ENCODE peak calls at places on chromosomes 2 and 18, in ten cellular contexts. One of them, this sample, is unnamed.

GRCh38 chr18:49608366-49608747 is 46.5 kb downstream of the LIPG start:
- DNase-seq in breast epithelium: no peak
- DNase-seq in kidney epithelial cell: no peak
- DNase-seq in psoas muscle: no peak
- DNase-seq in heart right ventricle: no peak
- DNase-seq in tibial artery: no peak
- DNase-seq in colonic mucosa: no peak
- DNase-seq in vagina: no peak
- DNase-seq in ovary: no peak
- DNase-seq in fibroblast of pulmonary artery: no peak
- DNase-seq in this sample: no peak

GRCh38 chr2:25306767-25307368 is 34.9 kb downstream of the DNMT3A start:
- DNase-seq in tibial artery: no peak
- DNase-seq in colonic mucosa: no peak
- DNase-seq in ovary: no peak
- DNase-seq in fibroblast of pulmonary artery: no peak
- DNase-seq in heart right ventricle: peak
- DNase-seq in breast epithelium: no peak
- DNase-seq in psoas muscle: peak
- DNase-seq in vagina: no peak
- DNase-seq in kidney epithelial cell: no peak
- DNase-seq in this sample: no peak

GRCh38 chr18:6962571-6963451 is 154.8 kb downstream of the LAMA1 start:
- DNase-seq in heart right ventricle: no peak
- DNase-seq in kidney epithelial cell: no peak
- DNase-seq in breast epithelium: no peak
- DNase-seq in vagina: no peak
- DNase-seq in ovary: no peak
- DNase-seq in psoas muscle: no peak
- DNase-seq in tibial artery: no peak
- DNase-seq in colonic mucosa: no peak
- DNase-seq in fibroblast of pulmonary artery: no peak
- DNase-seq in this sample: no peak

GRCh38 chr2:103401621-103402020 is 639.8 kb downstream of the TMEM182 start:
- DNase-seq in ovary: no peak
- DNase-seq in kidney epithelial cell: peak
- DNase-seq in vagina: no peak
- DNase-seq in colonic mucosa: no peak
- DNase-seq in tibial artery: no peak
- DNase-seq in breast epithelium: no peak
- DNase-seq in psoas muscle: no peak
- DNase-seq in fibroblast of pulmonary artery: peak
- DNase-seq in heart right ventricle: peak
- DNase-seq in this sample: no peak

GRCh38 chr2:121282800-121283382 is 2.1 kb downstream of the TFCP2L1 start:
- DNase-seq in fibroblast of pulmonary artery: no peak
- DNase-seq in tibial artery: no peak
- DNase-seq in kidney epithelial cell: no peak
- DNase-seq in colonic mucosa: peak
- DNase-seq in breast epithelium: no peak
- DNase-seq in vagina: no peak
- DNase-seq in psoas muscle: no peak
- DNase-seq in ovary: no peak
- DNase-seq in heart right ventricle: no peak
- DNase-seq in this sample: no peak

GRCh38 chr2:85134255-85135065 is 1.3 kb downstream of the TCF7L1 start:
- DNase-seq in psoas muscle: peak
- DNase-seq in kidney epithelial cell: no peak
- DNase-seq in ovary: peak
- DNase-seq in fibroblast of pulmonary artery: peak
- DNase-seq in breast epithelium: no peak
- DNase-seq in heart right ventricle: peak
- DNase-seq in tibial artery: peak
- DNase-seq in colonic mucosa: peak
- DNase-seq in vagina: no peak
- DNase-seq in this sample: no peak

GRCh38 chr2:1544478-1545069 is 131.3 kb downstream of the TPO start:
- DNase-seq in colonic mucosa: no peak
- DNase-seq in psoas muscle: no peak
- DNase-seq in fibroblast of pulmonary artery: peak
- DNase-seq in vagina: no peak
- DNase-seq in heart right ventricle: no peak
- DNase-seq in breast epithelium: no peak
- DNase-seq in ovary: no peak
- DNase-seq in kidney epithelial cell: no peak
- DNase-seq in tibial artery: no peak
- DNase-seq in this sample: no peak

GRCh38 chr2:226733927-226734564 is 65.6 kb downstream of the IRS1 start:
- DNase-seq in psoas muscle: no peak
- DNase-seq in heart right ventricle: no peak
- DNase-seq in kidney epithelial cell: no peak
- DNase-seq in breast epithelium: no peak
- DNase-seq in fibroblast of pulmonary artery: peak
- DNase-seq in vagina: no peak
- DNase-seq in tibial artery: no peak
- DNase-seq in ovary: no peak
- DNase-seq in colonic mucosa: no peak
- DNase-seq in this sample: no peak

GRCh38 chr18:73852789-73853188 is 294.8 kb downstream of the FBXO15 start:
- DNase-seq in psoas muscle: no peak
- DNase-seq in ovary: no peak
- DNase-seq in fibroblast of pulmonary artery: no peak
- DNase-seq in kidney epithelial cell: no peak
- DNase-seq in breast epithelium: no peak
- DNase-seq in colonic mucosa: no peak
- DNase-seq in heart right ventricle: no peak
- DNase-seq in vagina: no peak
- DNase-seq in tibial artery: no peak
- DNase-seq in this sample: no peak
- TF ChIP-seq CTCF in psoas muscle: no peak
- TF ChIP-seq CTCF in ovary: no peak
- TF ChIP-seq CTCF in fibroblast of pulmonary artery: no peak
- TF ChIP-seq CTCF in kidney epithelial cell: no peak
- TF ChIP-seq CTCF in breast epithelium: no peak
- TF ChIP-seq CTCF in colonic mucosa: no peak
- TF ChIP-seq CTCF in heart right ventricle: no peak
- TF ChIP-seq CTCF in vagina: no peak
- TF ChIP-seq CTCF in tibial artery: no peak
- TF ChIP-seq CTCF in this sample: no peak

DNA sequence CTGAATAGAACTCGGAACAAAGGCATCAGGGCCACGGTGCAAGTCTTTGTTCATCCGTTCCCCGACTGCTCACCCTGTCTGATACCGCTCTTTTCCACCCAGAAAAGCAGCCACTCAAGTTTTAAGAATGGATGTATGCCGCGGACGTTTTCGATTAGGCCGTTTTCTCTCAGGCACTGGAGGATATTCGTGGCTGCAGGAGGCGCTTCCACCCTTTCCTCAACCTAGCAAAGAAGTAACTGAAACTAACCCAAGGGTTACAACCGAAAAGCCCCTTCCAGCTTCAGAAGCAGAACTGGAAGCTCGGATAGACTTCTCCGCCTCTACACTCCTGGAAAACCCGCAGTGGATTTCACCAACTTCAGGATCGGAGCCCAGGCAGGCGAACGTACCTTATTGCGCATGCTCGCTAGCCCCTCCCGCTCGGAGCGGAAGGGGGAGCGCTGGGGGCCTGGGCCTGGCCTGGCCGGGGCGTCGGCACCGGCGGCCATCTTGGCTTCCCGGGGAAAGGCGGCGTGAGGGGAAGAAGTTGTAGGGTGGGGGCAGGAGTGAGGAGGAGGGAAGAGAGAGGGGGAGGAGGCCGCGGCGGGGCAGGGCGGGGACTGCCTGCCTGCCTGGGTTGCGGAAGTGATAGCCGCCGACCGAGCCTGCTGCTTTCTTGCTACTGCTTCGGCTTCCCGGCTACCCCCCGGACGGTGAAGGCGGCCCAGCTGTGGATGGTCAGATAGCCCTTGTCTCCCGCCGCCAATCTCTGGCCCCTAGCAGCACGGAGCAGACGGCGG is at the start of gene ACTR3:
- DNase-seq in tibial artery: peak
- DNase-seq in fibroblast of pulmonary artery: peak
- DNase-seq in colonic mucosa: peak
- DNase-seq in psoas muscle: peak
- DNase-seq in heart right ventricle: peak
- DNase-seq in breast epithelium: peak
- DNase-seq in ovary: peak
- DNase-seq in kidney epithelial cell: peak
- DNase-seq in vagina: peak
- DNase-seq in this sample: peak
- TF ChIP-seq CTCF in tibial artery: no peak
- TF ChIP-seq CTCF in fibroblast of pulmonary artery: peak
- TF ChIP-seq CTCF in colonic mucosa: no peak
- TF ChIP-seq CTCF in psoas muscle: no peak
- TF ChIP-seq CTCF in heart right ventricle: no peak
- TF ChIP-seq CTCF in breast epithelium: no peak
- TF ChIP-seq CTCF in ovary: no peak
- TF ChIP-seq CTCF in kidney epithelial cell: no peak
- TF ChIP-seq CTCF in vagina: no peak
- TF ChIP-seq CTCF in this sample: no peak

GRCh38 chr2:26562811-26563645 is 78.1 kb downstream of the CIB4 start:
- DNase-seq in psoas muscle: peak
- DNase-seq in heart right ventricle: peak
- DNase-seq in kidney epithelial cell: peak
- DNase-seq in fibroblast of pulmonary artery: peak
- DNase-seq in breast epithelium: peak
- DNase-seq in vagina: no peak
- DNase-seq in colonic mucosa: peak
- DNase-seq in tibial artery: peak
- DNase-seq in ovary: no peak
- DNase-seq in this sample: no peak
- TF ChIP-seq CTCF in psoas muscle: no peak
- TF ChIP-seq CTCF in heart right ventricle: no peak
- TF ChIP-seq CTCF in kidney epithelial cell: no peak
- TF ChIP-seq CTCF in fibroblast of pulmonary artery: no peak
- TF ChIP-seq CTCF in breast epithelium: no peak
- TF ChIP-seq CTCF in vagina: no peak
- TF ChIP-seq CTCF in colonic mucosa: no peak
- TF ChIP-seq CTCF in tibial artery: no peak
- TF ChIP-seq CTCF in ovary: no peak
- TF ChIP-seq CTCF in this sample: no peak

GRCh38 chr2:202377308-202377736 is 1.2 kb downstream of the BMPR2 start:
- DNase-seq in heart right ventricle: peak
- DNase-seq in tibial artery: peak
- DNase-seq in kidney epithelial cell: no peak
- DNase-seq in fibroblast of pulmonary artery: no peak
- DNase-seq in vagina: no peak
- DNase-seq in colonic mucosa: peak
- DNase-seq in ovary: peak
- DNase-seq in psoas muscle: peak
- DNase-seq in breast epithelium: no peak
- DNase-seq in this sample: no peak

GRCh38 chr2:202375006-202375610 is 1.0 kb upstream of the BMPR2 start:
- DNase-seq in colonic mucosa: peak
- DNase-seq in psoas muscle: peak
- DNase-seq in heart right ventricle: peak
- DNase-seq in fibroblast of pulmonary artery: peak
- DNase-seq in kidney epithelial cell: no peak
- DNase-seq in ovary: peak
- DNase-seq in tibial artery: peak
- DNase-seq in breast epithelium: peak
- DNase-seq in vagina: no peak
- DNase-seq in this sample: peak

GRCh38 chr2:202375611-202376408 is at the start of gene BMPR2:
- DNase-seq in fibroblast of pulmonary artery: peak
- DNase-seq in breast epithelium: peak
- DNase-seq in colonic mucosa: peak
- DNase-seq in tibial artery: peak
- DNase-seq in psoas muscle: peak
- DNase-seq in heart right ventricle: peak
- DNase-seq in vagina: peak
- DNase-seq in ovary: peak
- DNase-seq in kidney epithelial cell: peak
- DNase-seq in this sample: peak

GRCh38 chr2:202376460-202377307 is 557 bp downstream of the BMPR2 start:
- DNase-seq in breast epithelium: peak
- DNase-seq in colonic mucosa: peak
- DNase-seq in tibial artery: peak
- DNase-seq in ovary: peak
- DNase-seq in fibroblast of pulmonary artery: peak
- DNase-seq in vagina: peak
- DNase-seq in heart right ventricle: peak
- DNase-seq in psoas muscle: peak
- DNase-seq in kidney epithelial cell: no peak
- DNase-seq in this sample: no peak

GRCh38 chr2:202373490-202373889 is 2.6 kb upstream of the BMPR2 start:
- DNase-seq in fibroblast of pulmonary artery: peak
- DNase-seq in kidney epithelial cell: no peak
- DNase-seq in tibial artery: no peak
- DNase-seq in vagina: no peak
- DNase-seq in heart right ventricle: no peak
- DNase-seq in breast epithelium: no peak
- DNase-seq in colonic mucosa: no peak
- DNase-seq in psoas muscle: no peak
- DNase-seq in ovary: no peak
- DNase-seq in this sample: no peak
- TF ChIP-seq CTCF in fibroblast of pulmonary artery: no peak
- TF ChIP-seq CTCF in kidney epithelial cell: no peak
- TF ChIP-seq CTCF in tibial artery: no peak
- TF ChIP-seq CTCF in vagina: no peak
- TF ChIP-seq CTCF in heart right ventricle: no peak
- TF ChIP-seq CTCF in breast epithelium: no peak
- TF ChIP-seq CTCF in colonic mucosa: no peak
- TF ChIP-seq CTCF in psoas muscle: no peak
- TF ChIP-seq CTCF in ovary: no peak
- TF ChIP-seq CTCF in this sample: no peak

This sample was measured in type B pancreatic cell.